ENCODE peak calls at places on chromosomes 13 and 19, in ten cellular contexts. I is HEK293T; E is fibroblast of lung; R is T-helper 17 cell; L is anterior cingulate cortex; P is LHCN-M2; A is CD8-positive, alpha-beta memory T cell; V is heart left ventricle; N is fibroblast of pulmonary artery; J is ureter. U is an unnamed sample.

GRCh38 chr13:110346661-110347067 is 39.6 kb downstream of the COL4A2 start:
- DNase-seq in N (no peak), R (no peak), J (no peak), I (no peak), V (no peak), A (no peak), L (no peak), P (no peak), E (no peak), U (no peak)

GRCh38 chr13:100461309-100462035 is 127.1 kb downstream of the GGACT start:
- DNase-seq in V (no peak), R (no peak), L (no peak), E (no peak), N (no peak), I (no peak), J (no peak), P (peak), A (no peak), U (no peak)

GRCh38 chr19:42555317-42555716 is 27.0 kb upstream of the CEACAM1 start:
- DNase-seq in J (no peak), V (no peak), P (no peak), E (no peak), A (no peak), R (no peak), I (no peak), L (no peak), N (no peak), U (peak)

GRCh38 chr19:5037936-5038335 is 69.0 kb downstream of the KDM4B start:
- DNase-seq in E (no peak), A (no peak), J (no peak), I (no peak), V (no peak), N (no peak), L (no peak), P (no peak), R (no peak), U (no peak)

GRCh38 chr13:40187836-40188591 is 478.4 kb downstream of the FOXO1 start:
- DNase-seq in A (peak), N (no peak), R (peak), V (no peak), E (peak), I (peak), P (no peak), J (no peak), L (no peak), U (no peak)

GRCh38 chr13:44136693-44137268 is 236.8 kb upstream of the SERP2 start:
- DNase-seq in A (no peak), E (peak), J (no peak), N (no peak), I (no peak), R (no peak), L (no peak), P (peak), V (no peak), U (no peak)

GRCh38 chr19:535017-535835 is 3.7 kb downstream of the CDC34 start:
- DNase-seq in J (no peak), E (no peak), V (no peak), R (no peak), A (no peak), L (no peak), N (no peak), P (no peak), I (no peak), U (no peak)

GRCh38 chr13:26475176-26476110 is 82.0 kb upstream of the WASF3 start:
- DNase-seq in E (no peak), P (no peak), A (no peak), I (no peak), V (no peak), R (no peak), N (no peak), J (peak), L (no peak), U (no peak)

GRCh38 chr19:409515-410242 is 732 bp upstream of the C2CD4C start:
- DNase-seq in E (no peak), N (no peak), J (no peak), V (no peak), R (no peak), L (no peak), P (no peak), A (peak), I (no peak), U (no peak)

GRCh38 chr13:42011601-42012401 is 36.6 kb upstream of the DGKH start:
- DNase-seq in E (no peak), A (no peak), L (no peak), P (no peak), R (no peak), N (no peak), I (peak), V (peak), J (no peak), U (no peak)

GRCh38 chr13:103878891-103879605 is 812.8 kb upstream of the SLC10A2 start:
- DNase-seq in I (no peak), V (no peak), N (peak), P (no peak), J (no peak), L (no peak), E (peak), R (no peak), A (no peak), U (no peak)

GRCh38 chr13:49112782-49113525 is 107.2 kb upstream of the MLNR start:
- DNase-seq in I (no peak), N (peak), E (peak), J (no peak), A (no peak), L (no peak), P (peak), V (no peak), R (no peak), U (no peak)

GRCh38 chr13:43720780-43721397 is 65.9 kb downstream of the ENOX1 start:
- DNase-seq in L (no peak), R (no peak), A (no peak), V (no peak), J (no peak), N (peak), E (no peak), P (peak), I (no peak), U (no peak)

GRCh38 chr13:50485979-50486935 is 357.2 kb downstream of the DLEU7 start:
- DNase-seq in E (peak), L (no peak), V (no peak), J (no peak), A (no peak), R (no peak), P (peak), I (no peak), N (peak), U (no peak)

GRCh38 chr13:101455863-101456262 is 3.4 kb downstream of the ITGBL1 start:
- DNase-seq in P (peak), I (no peak), L (no peak), J (no peak), A (no peak), N (peak), E (peak), V (no peak), R (no peak), U (no peak)

GRCh38 chr19:52331757-52332156 is 4.3 kb upstream of the ZNF610 start:
- DNase-seq in J (no peak), V (no peak), A (no peak), P (no peak), N (peak), I (no peak), L (no peak), E (peak), R (no peak), U (no peak)

GRCh38 chr19:50837300-50837699 is 3.9 kb upstream of the KLK15 start:
- DNase-seq in E (no peak), L (no peak), N (no peak), R (no peak), V (no peak), I (no peak), A (no peak), P (no peak), J (no peak), U (no peak)

GRCh38 chr13:65638572-65639168 is 1591.5 kb downstream of the PCDH9 start:
- DNase-seq in L (no peak), P (peak), E (peak), I (peak), V (no peak), A (no peak), J (no peak), N (peak), R (no peak), U (peak)

GRCh38 chr19:45200614-45201013 is 22.0 kb downstream of the BLOC1S3 start:
- DNase-seq in A (no peak), V (no peak), L (no peak), E (peak), P (peak), R (no peak), N (peak), J (no peak), I (no peak), U (peak)

GRCh38 chr13:33761744-33762143 is 56.2 kb upstream of the RFC3 start:
- DNase-seq in V (no peak), R (no peak), J (no peak), N (no peak), P (peak), L (no peak), A (no peak), I (peak), E (peak), U (peak)

GRCh38 chr13:49606747-49607648 is 21.3 kb upstream of the ARL11 start:
- DNase-seq in E (peak), N (peak), A (peak), R (peak), J (peak), I (peak), L (peak), V (peak), P (peak), U (peak)

GRCh38 chr19:8445488-8446001 is 770 bp downstream of the HNRNPM start:
- DNase-seq in L (no peak), P (no peak), R (peak), J (peak), N (peak), E (peak), A (peak), V (peak), I (peak), U (peak)

U was measured in midbrain.